ENCODE peak calls at places on chromosome 6, in four cellular contexts. K, Z, A and E are unnamed samples.

GRCh38 chr6:35906499-35906846 is 14.4 kb downstream of the SRPK1 start:
- DNase-seq in Z (peak; percentile 42), K (no peak), A (no peak), E (no peak)

GRCh38 chr6:128491643-128492206 is 28.7 kb downstream of the PTPRK start:
- DNase-seq in Z (peak; percentile 65), K (no peak), A (no peak), E (no peak)

GRCh38 chr6:132490024-132490423 is 22.9 kb downstream of the STX7 start:
- DNase-seq in Z (no peak), K (peak; percentile 41), A (no peak), E (no peak)

GRCh38 chr6:31884528-31885035 is 5.8 kb upstream of the SLC44A4 start:
- DNase-seq in A (no peak), K (no peak), Z (no peak), E (no peak)

GRCh38 chr6:28543671-28544131 is 18.0 kb downstream of the GPX5 start:
- DNase-seq in Z (no peak), A (no peak), K (no peak), E (no peak)

GRCh38 chr6:34465551-34466241 is at the start of gene PACSIN1:
- DNase-seq in A (no peak), K (no peak), Z (no peak), E (no peak)

GRCh38 chr6:169118346-169118830 is 135.3 kb downstream of the THBS2 start:
- DNase-seq in A (no peak), Z (no peak), K (no peak), E (no peak)

GRCh38 chr6:75334266-75335040 is 49.9 kb upstream of the TMEM30A start:
- DNase-seq in Z (peak; percentile 72), K (no peak), A (no peak), E (peak; percentile 27)

GRCh38 chr6:43855247-43855646 is 85.2 kb downstream of the VEGFA start:
- DNase-seq in A (no peak), Z (no peak), K (no peak), E (no peak)

GRCh38 chr6:43858161-43859153 is 88.4 kb downstream of the VEGFA start:
- DNase-seq in A (no peak), Z (no peak), K (no peak), E (no peak)

GRCh38 chr6:43859213-43859612 is 89.2 kb downstream of the VEGFA start:
- DNase-seq in Z (no peak), K (no peak), A (no peak), E (no peak)

GRCh38 chr6:43853066-43853650 is 83.1 kb downstream of the VEGFA start:
- DNase-seq in A (no peak), Z (no peak), K (no peak), E (no peak)

GRCh38 chr6:43856005-43856765 is 86.2 kb downstream of the VEGFA start:
- DNase-seq in K (no peak), A (peak; percentile 21), Z (peak; percentile 40), E (no peak)
- TF ChIP-seq CTCF in K (peak; percentile 46), A (peak; percentile 56), Z (peak; percentile 29), E (peak; percentile 38)

GRCh38 chr6:37487891-37488290 is 11.8 kb downstream of the CCDC167 start:
- DNase-seq in A (no peak), K (no peak), Z (no peak), E (no peak)

GRCh38 chr6:37484786-37485170 is 14.9 kb downstream of the CCDC167 start:
- DNase-seq in K (no peak), Z (no peak), A (no peak), E (no peak)

GRCh38 chr6:37485259-37485658 is 14.4 kb downstream of the CCDC167 start:
- DNase-seq in Z (no peak), A (no peak), K (no peak), E (no peak)

GRCh38 chr6:37488464-37488863 is 11.2 kb downstream of the CCDC167 start:
- DNase-seq in Z (no peak), K (no peak), A (no peak), E (no peak)

DNA sequence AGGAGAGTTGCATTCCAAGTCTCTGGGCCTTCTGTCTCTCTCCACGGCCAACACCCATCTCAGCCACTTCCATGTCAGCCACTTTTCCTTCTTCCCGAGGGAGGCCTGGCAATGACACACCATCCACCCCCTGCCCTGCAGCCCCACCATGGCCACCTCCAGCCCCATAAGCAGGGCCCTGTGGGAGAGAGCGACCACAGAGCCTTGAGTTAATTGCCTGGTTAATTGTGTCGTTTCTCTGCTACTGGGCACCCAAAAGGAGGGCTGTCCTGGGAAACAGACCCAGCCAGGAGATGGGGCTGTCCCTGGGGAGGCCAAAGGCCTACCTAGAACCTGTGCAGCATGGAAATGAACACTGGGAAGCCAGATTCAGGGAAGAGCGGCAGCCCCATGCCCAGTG is 13.3 kb downstream of the CCDC167 start:
- DNase-seq in K (no peak), A (no peak), Z (no peak), E (no peak)
- H3K9me3 ChIP-seq in K (no peaks in the 10 kb centered on the region), A (no peaks in the 10 kb centered on the region), Z (no peaks in the 10 kb centered on the region), E (no peaks in the 10 kb centered on the region)

GRCh38 chr6:165662671-165663282 is at the start of gene PDE10A:
- DNase-seq in Z (peak; percentile 55), A (no peak), K (no peak), E (no peak)
- H3K27me3 ChIP-seq in Z (peaks cover 3% of the 10 kb centered on the region), A (no peaks in the 10 kb centered on the region), K (peaks cover 60% of the 10 kb centered on the region), E (peaks cover 43% of the 10 kb centered on the region)

GRCh38 chr6:11413112-11413687 is 124.3 kb upstream of the TMEM170B start:
- DNase-seq in Z (no peak), A (no peak), K (no peak), E (no peak)
- TF ChIP-seq CTCF in Z (no peak), A (no peak), K (no peak), E (no peak)

DNA sequence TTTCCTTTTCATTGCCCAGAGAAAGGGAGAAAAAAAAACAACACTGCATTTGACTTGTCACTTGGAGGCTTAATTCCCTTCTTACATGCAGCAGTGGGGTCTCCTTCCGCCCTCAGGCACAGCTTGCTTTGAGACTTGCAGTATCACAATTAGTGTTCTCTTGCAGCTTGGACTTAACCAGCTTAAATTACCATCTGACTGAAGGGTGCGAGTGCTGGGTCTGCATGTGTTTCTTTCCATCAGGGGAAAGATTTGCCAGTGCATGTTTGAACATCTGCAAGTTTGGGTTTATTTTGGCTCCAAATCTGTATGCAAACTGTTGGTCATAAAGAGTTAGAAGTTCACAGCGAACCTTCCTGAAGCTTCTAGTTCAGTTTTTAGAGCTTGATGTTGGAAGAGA is 35.7 kb upstream of the IRF4 start:
- DNase-seq in A (no peak), Z (no peak), K (no peak), E (no peak)
- H3K9me3 ChIP-seq in A (peaks cover 6% of the 10 kb centered on the region), Z (peaks cover 10% of the 10 kb centered on the region), K (no peaks in the 10 kb centered on the region), E (peaks cover 72% of the 10 kb centered on the region)

GRCh38 chr6:107634147-107635057 is 144.5 kb downstream of the SOBP start:
- DNase-seq in Z (no peak), A (no peak), K (no peak), E (no peak)
- H3K27me3 ChIP-seq in Z (no peaks in the 10 kb centered on the region), A (no peaks in the 10 kb centered on the region), K (no peaks in the 10 kb centered on the region), E (peaks cover 13% of the 10 kb centered on the region)

DNA sequence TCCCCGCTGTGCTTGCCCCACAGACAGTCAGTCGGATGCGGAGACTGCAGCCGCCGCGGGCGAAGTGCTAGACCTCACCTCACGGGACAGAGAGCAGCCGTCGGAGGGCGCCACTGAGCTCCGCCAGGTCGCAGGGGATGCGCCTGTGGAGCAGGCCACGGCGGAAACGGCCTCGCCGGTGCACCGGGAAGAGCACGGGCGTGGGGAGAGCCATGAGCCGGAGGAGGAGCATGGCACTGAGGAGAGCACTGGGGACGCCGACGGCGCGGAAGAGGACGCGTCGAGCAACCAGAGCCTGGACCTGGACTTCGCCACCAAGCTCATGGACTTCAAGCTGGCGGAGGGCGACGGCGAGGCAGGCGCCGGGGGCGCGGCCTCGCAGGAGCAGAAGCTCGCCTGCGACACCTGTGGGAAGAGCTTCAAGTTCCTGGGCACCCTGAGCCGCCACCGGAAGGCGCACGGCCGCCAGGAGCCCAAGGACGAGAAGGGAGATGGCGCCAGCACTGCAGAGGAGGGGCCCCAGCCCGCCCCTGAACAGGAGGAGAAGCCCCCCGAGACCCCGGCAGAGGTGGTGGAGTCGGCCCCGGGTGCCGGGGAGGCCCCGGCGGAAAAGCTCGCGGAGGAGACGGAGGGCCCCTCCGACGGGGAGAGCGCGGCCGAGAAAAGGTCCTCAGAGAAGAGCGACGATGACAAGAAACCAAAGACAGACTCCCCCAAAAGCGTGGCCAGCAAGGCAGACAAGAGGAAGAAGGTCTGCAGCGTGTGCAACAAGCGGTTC is 66.4 kb downstream of the SSR1 start:
- DNase-seq in K (no peak), A (no peak), Z (no peak), E (no peak)
- TF ChIP-seq CTCF in K (no peak), A (no peak), Z (no peak), E (no peak)

DNA sequence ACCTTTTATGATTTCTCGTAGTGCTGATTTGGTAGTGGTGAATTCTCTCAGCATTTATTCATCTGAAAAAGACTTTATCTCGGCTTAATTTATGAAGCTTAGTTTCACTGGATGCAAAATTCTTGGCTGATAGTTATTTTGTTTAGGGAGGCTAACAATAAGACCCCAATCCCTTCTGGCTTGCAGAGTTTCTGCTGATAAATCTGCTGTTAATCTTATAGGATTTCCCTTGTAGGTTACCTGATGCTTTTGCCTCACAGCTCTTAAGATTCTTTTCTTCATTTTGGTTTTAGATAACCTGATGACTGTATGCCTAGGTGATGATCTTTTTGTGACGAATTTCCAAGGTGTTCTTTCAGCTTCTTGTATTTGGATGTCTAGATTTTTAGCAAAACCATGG is 388.7 kb downstream of the UTRN start:
- DNase-seq in A (no peak), K (no peak), Z (no peak), E (no peak)
- H3K9me3 ChIP-seq in A (peaks cover 10% of the 10 kb centered on the region), K (peaks cover 31% of the 10 kb centered on the region), Z (peaks cover 2% of the 10 kb centered on the region), E (peaks cover 2% of the 10 kb centered on the region)

GRCh38 chr6:1617466-1618304 is 8.0 kb downstream of the FOXC1 start:
- DNase-seq in K (no peak), A (no peak), Z (no peak), E (no peak)
- H3K27me3 ChIP-seq in K (peaks cover 80% of the 10 kb centered on the region), A (no peaks in the 10 kb centered on the region), Z (no peaks in the 10 kb centered on the region), E (peaks cover 10% of the 10 kb centered on the region)

DNA sequence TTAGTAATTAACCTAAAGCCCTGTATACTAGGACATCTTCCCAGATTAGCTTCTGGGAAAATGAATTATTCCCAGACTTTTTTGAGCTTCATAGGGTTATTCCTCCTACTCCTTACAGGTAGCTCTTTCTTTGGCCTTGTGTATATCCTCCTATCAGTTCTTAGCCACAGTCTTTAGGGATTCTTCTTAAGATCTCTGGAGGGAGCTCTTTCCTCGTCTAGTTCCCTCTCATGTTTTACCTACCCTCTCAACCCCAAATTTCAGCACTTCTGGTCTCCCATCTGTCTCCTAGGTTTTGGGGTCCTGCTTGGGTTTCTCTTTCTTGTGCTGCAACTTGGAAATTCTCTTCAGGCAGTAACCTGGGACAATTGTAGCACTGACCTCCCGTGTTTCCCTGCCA is 46.4 kb upstream of the SLC35B3 start:
- DNase-seq in A (no peak), K (no peak), Z (no peak), E (no peak)
- TF ChIP-seq CTCF in A (no peak), K (no peak), Z (peak; percentile 16), E (peak; percentile 25)